ENCODE peak calls at places on chromosomes 5 and 9, in nine cellular contexts. W, S, J, O, U, H, D, V and A are unnamed samples.

GRCh38 chr5:44952376-44952775 is 143.6 kb downstream of the MRPS30 start:
- DNase-seq in J (peak), D (peak), U (no peak), O (peak), H (no peak), W (no peak), V (no peak), S (peak), A (peak)

GRCh38 chr5:145752534-145752933 is 82.6 kb downstream of the PRELID2 start:
- DNase-seq in U (no peak), J (peak), H (no peak), O (peak), W (no peak), D (no peak), V (no peak), S (peak), A (no peak)

GRCh38 chr5:95725937-95726810 is 5.0 kb upstream of the RHOBTB3 start:
- DNase-seq in J (peak), S (no peak), W (no peak), V (no peak), U (no peak), O (peak), D (peak), H (no peak), A (no peak)

GRCh38 chr5:79295096-79295495 is 59.2 kb downstream of the JMY start:
- DNase-seq in J (no peak), O (no peak), V (no peak), D (no peak), H (no peak), U (no peak), W (no peak), S (no peak), A (no peak)

GRCh38 chr9:112375361-112375760 is 4.5 kb upstream of the HSDL2 start:
- DNase-seq in V (no peak), W (no peak), J (no peak), H (no peak), S (no peak), O (no peak), D (no peak), U (no peak), A (no peak)

GRCh38 chr5:75818661-75819060 is 101.4 kb upstream of the POC5 start:
- DNase-seq in O (no peak), U (no peak), H (no peak), J (no peak), V (no peak), D (no peak), W (no peak), S (no peak), A (no peak)

GRCh38 chr5:87127956-87128687 is 139.6 kb upstream of the RASA1 start:
- DNase-seq in W (no peak), V (no peak), U (no peak), D (no peak), O (peak), J (peak), H (no peak), S (peak), A (peak)

GRCh38 chr9:72038408-72038807 is 22.0 kb downstream of the C9orf57 start:
- DNase-seq in U (no peak), J (no peak), O (no peak), W (no peak), S (no peak), V (no peak), H (no peak), D (peak), A (no peak)

GRCh38 chr5:135642934-135643333 is 64.1 kb upstream of the CXCL14 start:
- DNase-seq in U (no peak), J (no peak), D (no peak), O (no peak), W (no peak), H (no peak), V (no peak), S (no peak), A (no peak)

GRCh38 chr5:18299166-18299565 is 664.9 kb downstream of the TAF11L14 start:
- DNase-seq in J (no peak), V (no peak), H (no peak), W (no peak), U (no peak), O (no peak), D (no peak), S (no peak), A (no peak)

GRCh38 chr5:124438390-124439380 is 307.8 kb downstream of the ZNF608 start:
- DNase-seq in W (no peak), H (no peak), U (no peak), D (no peak), S (no peak), V (no peak), O (no peak), J (peak), A (no peak)

GRCh38 chr9:40884072-40884901 is 244.2 kb downstream of the FOXD4L6 start:
- DNase-seq in V (no peak), O (no peak), D (no peak), U (peak), W (no peak), J (no peak), S (no peak), H (no peak), A (no peak)

GRCh38 chr9:33813712-33814641 is 3.0 kb upstream of the UBE2R2 start:
- DNase-seq in U (no peak), S (peak), V (no peak), D (peak), H (no peak), J (peak), O (peak), W (no peak), A (peak)

GRCh38 chr9:86340356-86341006 is 13.7 kb downstream of the TUT7 start:
- DNase-seq in U (no peak), O (no peak), J (peak), D (no peak), V (no peak), H (no peak), S (no peak), W (no peak), A (no peak)
- TF ChIP-seq CTCF in U (no peak), O (no peak), J (no peak), D (no peak), V (no peak), H (no peak), S (no peak), W (no peak), A (no peak)

GRCh38 chr5:96734871-96735325 is 72.7 kb downstream of the CAST start:
- DNase-seq in O (no peak), U (no peak), D (peak), S (no peak), J (peak), W (no peak), V (no peak), H (no peak), A (no peak)
- TF ChIP-seq CTCF in O (no peak), U (no peak), D (no peak), S (no peak), J (no peak), W (no peak), V (no peak), H (no peak), A (no peak)

DNA sequence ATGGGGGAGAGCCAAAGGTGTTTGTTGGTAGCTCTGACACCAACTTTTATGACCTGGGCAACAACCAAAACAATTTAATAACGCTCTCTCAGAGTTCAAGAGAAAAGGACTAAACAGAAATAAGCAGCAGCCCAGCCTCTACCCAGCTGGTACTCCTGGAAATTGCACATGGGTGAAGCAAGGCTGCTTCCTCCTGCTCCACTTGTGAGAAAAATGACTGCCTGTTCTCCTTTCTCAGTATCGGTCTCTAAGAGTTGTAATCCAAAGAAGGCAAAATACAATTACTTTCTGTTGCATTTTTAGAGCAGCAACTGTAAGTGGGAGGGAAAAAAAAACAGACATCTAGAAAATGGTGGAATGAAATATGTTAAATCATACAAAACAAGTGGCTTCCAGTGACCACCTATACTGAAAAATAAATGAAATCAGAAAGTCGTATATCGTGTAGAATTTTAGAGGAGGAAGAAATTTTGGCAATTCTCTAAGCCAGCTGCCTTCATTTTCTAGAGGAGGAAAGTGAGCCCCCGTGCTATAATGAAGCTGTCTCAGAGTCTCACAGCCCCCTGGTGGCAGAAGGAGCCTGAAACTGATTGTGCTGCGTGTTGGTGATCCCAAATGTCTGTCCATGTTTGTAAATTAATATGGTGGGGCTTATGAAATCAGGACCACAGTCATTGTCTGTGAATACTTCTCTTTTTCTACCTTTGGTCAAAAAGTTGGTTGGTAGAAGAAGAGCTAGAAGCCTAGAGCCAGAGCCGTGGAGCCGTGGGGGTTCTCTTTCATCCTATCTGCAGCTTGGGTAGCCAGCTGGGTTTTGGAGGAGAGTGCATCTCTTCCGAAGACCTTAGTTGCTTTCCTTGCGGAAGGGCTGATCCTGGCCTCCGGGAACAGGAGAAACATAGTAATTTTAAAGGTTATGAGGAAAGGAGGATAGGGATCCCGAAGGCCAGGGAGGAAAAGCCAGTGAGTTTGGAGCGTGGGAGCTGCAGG is 139.9 kb downstream of the PIP5K1B start:
- DNase-seq in S (no peak), U (no peak), O (peak), H (peak), D (peak), V (peak), W (peak), J (no peak), A (peak)
- TF ChIP-seq CTCF in S (peak), U (peak), O (peak), H (peak), D (peak), V (peak), W (peak), J (peak), A (peak)

DNA sequence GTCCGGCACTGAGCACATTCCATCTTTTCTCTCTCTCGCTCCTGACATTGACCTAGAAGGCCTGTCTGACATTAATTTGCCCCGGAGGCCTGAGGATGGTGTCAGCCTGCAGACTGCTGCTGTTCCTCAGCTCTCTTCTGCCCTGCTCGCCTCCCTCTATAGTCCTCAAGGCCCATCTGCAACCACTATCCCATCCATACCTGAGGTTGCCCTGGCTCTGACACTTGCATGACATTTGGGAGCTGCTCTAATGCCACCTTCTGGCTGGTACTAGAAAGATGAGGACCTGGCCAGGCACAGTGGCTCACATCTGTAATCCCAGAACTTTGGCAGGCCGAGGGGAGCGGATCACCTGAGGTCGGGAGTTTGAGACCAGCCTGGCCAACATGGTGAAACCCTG is 38.6 kb upstream of the GGTA1 start:
- DNase-seq in O (no peak), V (no peak), S (no peak), W (no peak), D (no peak), H (no peak), J (no peak), U (no peak), A (peak)
- TF ChIP-seq CTCF in O (no peak), V (no peak), S (no peak), W (no peak), D (no peak), H (no peak), J (no peak), U (no peak), A (peak)

GRCh38 chr5:127536687-127537086 is 19.2 kb downstream of the PRRC1 start:
- DNase-seq in J (no peak), U (no peak), O (peak), W (no peak), V (no peak), H (no peak), S (no peak), D (peak), A (peak)
- TF ChIP-seq CTCF in J (peak), U (no peak), O (peak), W (no peak), V (no peak), H (no peak), S (peak), D (peak), A (peak)